ENCODE peak calls at places on chromosomes 3 and 15, in seven cellular contexts. One of them, this sample, is unnamed.

GRCh38 chr3:35639251-35640185 is at the start of gene ARPP21:
- DNase-seq in GM12891: peak
- DNase-seq in GM12878: no peak
- DNase-seq in HepG2: no peak
- DNase-seq in SK-N-SH: peak
- DNase-seq in K562: no peak
- DNase-seq in H1: no peak
- DNase-seq in this sample: peak

GRCh38 chr3:151743860-151744259 is 10.1 kb downstream of the AADACL2 start:
- DNase-seq in SK-N-SH: no peak
- DNase-seq in HepG2: no peak
- DNase-seq in H1: no peak
- DNase-seq in GM12878: no peak
- DNase-seq in K562: no peak
- DNase-seq in GM12891: no peak
- DNase-seq in this sample: no peak

GRCh38 chr3:79766474-79767193 is 1.2 kb downstream of the ROBO1 start:
- DNase-seq in K562: no peak
- DNase-seq in GM12891: no peak
- DNase-seq in HepG2: no peak
- DNase-seq in GM12878: no peak
- DNase-seq in SK-N-SH: peak
- DNase-seq in H1: no peak
- DNase-seq in this sample: no peak

GRCh38 chr15:82184355-82184754 is 78.2 kb downstream of the EFL1 start:
- DNase-seq in GM12891: no peak
- DNase-seq in H1: no peak
- DNase-seq in HepG2: no peak
- DNase-seq in GM12878: no peak
- DNase-seq in SK-N-SH: no peak
- DNase-seq in K562: no peak
- DNase-seq in this sample: no peak

GRCh38 chr3:25532763-25533162 is 104.7 kb downstream of the RARB start:
- DNase-seq in K562: peak
- DNase-seq in H1: peak
- DNase-seq in HepG2: peak
- DNase-seq in GM12878: no peak
- DNase-seq in SK-N-SH: no peak
- DNase-seq in GM12891: peak
- DNase-seq in this sample: no peak

GRCh38 chr15:87672309-87672897 is 584.1 kb downstream of the NTRK3 start:
- DNase-seq in K562: peak
- DNase-seq in HepG2: no peak
- DNase-seq in GM12878: no peak
- DNase-seq in SK-N-SH: peak
- DNase-seq in H1: peak
- DNase-seq in GM12891: no peak
- DNase-seq in this sample: no peak

GRCh38 chr3:97719156-97719821 is 45.3 kb upstream of the ARL6 start:
- DNase-seq in GM12891: peak
- DNase-seq in SK-N-SH: peak
- DNase-seq in HepG2: peak
- DNase-seq in GM12878: peak
- DNase-seq in H1: peak
- DNase-seq in K562: peak
- DNase-seq in this sample: peak

GRCh38 chr3:127722928-127723603 is 50.3 kb downstream of the ABTB1 start:
- DNase-seq in SK-N-SH: peak
- DNase-seq in HepG2: no peak
- DNase-seq in K562: no peak
- DNase-seq in GM12878: no peak
- DNase-seq in H1: no peak
- DNase-seq in GM12891: no peak
- DNase-seq in this sample: no peak

GRCh38 chr15:85611361-85611760 is 183.4 kb downstream of the KLHL25 start:
- DNase-seq in GM12891: no peak
- DNase-seq in SK-N-SH: no peak
- DNase-seq in H1: no peak
- DNase-seq in K562: no peak
- DNase-seq in HepG2: no peak
- DNase-seq in GM12878: no peak
- DNase-seq in this sample: no peak

GRCh38 chr3:37309945-37310665 is 135.7 kb upstream of the LRRFIP2 start:
- DNase-seq in GM12878: no peak
- DNase-seq in HepG2: no peak
- DNase-seq in H1: no peak
- DNase-seq in GM12891: no peak
- DNase-seq in K562: no peak
- DNase-seq in SK-N-SH: no peak
- DNase-seq in this sample: no peak

GRCh38 chr3:105527949-105528348 is 161.2 kb downstream of the ALCAM start:
- DNase-seq in H1: no peak
- DNase-seq in GM12891: no peak
- DNase-seq in K562: no peak
- DNase-seq in SK-N-SH: no peak
- DNase-seq in HepG2: no peak
- DNase-seq in GM12878: no peak
- DNase-seq in this sample: no peak

GRCh38 chr3:169029674-169030285 is 633.7 kb downstream of the MECOM start:
- DNase-seq in HepG2: no peak
- DNase-seq in K562: no peak
- DNase-seq in H1: no peak
- DNase-seq in GM12891: no peak
- DNase-seq in SK-N-SH: no peak
- DNase-seq in GM12878: no peak
- DNase-seq in this sample: no peak

GRCh38 chr3:162166543-162166942 is 669.9 kb downstream of the OTOL1 start:
- DNase-seq in SK-N-SH: no peak
- DNase-seq in GM12891: no peak
- DNase-seq in HepG2: no peak
- DNase-seq in K562: no peak
- DNase-seq in H1: no peak
- DNase-seq in GM12878: no peak
- DNase-seq in this sample: no peak

GRCh38 chr3:25047058-25047457 is 381.0 kb upstream of the RARB start:
- DNase-seq in GM12891: no peak
- DNase-seq in SK-N-SH: no peak
- DNase-seq in GM12878: no peak
- DNase-seq in K562: no peak
- DNase-seq in H1: no peak
- DNase-seq in HepG2: no peak
- DNase-seq in this sample: no peak

GRCh38 chr3:140455476-140455875 is 222.4 kb upstream of the TRIM42 start:
- DNase-seq in GM12891: no peak
- DNase-seq in SK-N-SH: no peak
- DNase-seq in HepG2: no peak
- DNase-seq in K562: no peak
- DNase-seq in H1: no peak
- DNase-seq in GM12878: no peak
- DNase-seq in this sample: no peak

GRCh38 chr3:9124725-9125124 is 124.7 kb downstream of the SRGAP3 start:
- DNase-seq in GM12891: no peak
- DNase-seq in H1: no peak
- DNase-seq in SK-N-SH: no peak
- DNase-seq in K562: no peak
- DNase-seq in GM12878: no peak
- DNase-seq in HepG2: no peak
- DNase-seq in this sample: no peak

GRCh38 chr3:182315313-182315712 is 478.0 kb upstream of the ATP11B start:
- DNase-seq in SK-N-SH: no peak
- DNase-seq in HepG2: no peak
- DNase-seq in H1: no peak
- DNase-seq in GM12891: no peak
- DNase-seq in K562: no peak
- DNase-seq in GM12878: no peak
- DNase-seq in this sample: no peak

GRCh38 chr3:52882377-52882776 is 15.0 kb downstream of the STIMATE start:
- DNase-seq in GM12891: no peak
- DNase-seq in SK-N-SH: no peak
- DNase-seq in HepG2: no peak
- DNase-seq in GM12878: no peak
- DNase-seq in H1: no peak
- DNase-seq in K562: no peak
- DNase-seq in this sample: no peak

GRCh38 chr3:31035681-31036080 is 141.2 kb upstream of the GADL1 start:
- DNase-seq in HepG2: no peak
- DNase-seq in K562: no peak
- DNase-seq in SK-N-SH: peak
- DNase-seq in H1: no peak
- DNase-seq in GM12878: no peak
- DNase-seq in GM12891: no peak
- DNase-seq in this sample: no peak

GRCh38 chr3:25472747-25473146 is 44.7 kb downstream of the RARB start:
- DNase-seq in HepG2: no peak
- DNase-seq in K562: no peak
- DNase-seq in SK-N-SH: peak
- DNase-seq in GM12891: no peak
- DNase-seq in GM12878: no peak
- DNase-seq in H1: no peak
- DNase-seq in this sample: no peak

GRCh38 chr15:57357796-57358195 is 18.5 kb upstream of the CGNL1 start:
- DNase-seq in HepG2: no peak
- DNase-seq in GM12891: no peak
- DNase-seq in SK-N-SH: no peak
- DNase-seq in H1: no peak
- DNase-seq in GM12878: no peak
- DNase-seq in K562: no peak
- DNase-seq in this sample: no peak

GRCh38 chr3:42061711-42062408 is 29.3 kb upstream of the TRAK1 start:
- DNase-seq in K562: no peak
- DNase-seq in HepG2: no peak
- DNase-seq in GM12878: no peak
- DNase-seq in SK-N-SH: no peak
- DNase-seq in GM12891: no peak
- DNase-seq in H1: no peak
- DNase-seq in this sample: no peak

GRCh38 chr3:76970006-76970680 is 69.8 kb upstream of the ROBO2 start:
- DNase-seq in GM12878: no peak
- DNase-seq in HepG2: no peak
- DNase-seq in GM12891: no peak
- DNase-seq in SK-N-SH: no peak
- DNase-seq in H1: no peak
- DNase-seq in K562: no peak
- DNase-seq in this sample: no peak

GRCh38 chr15:95401586-95401985 is 928.9 kb upstream of the NR2F2 start:
- DNase-seq in GM12878: no peak
- DNase-seq in GM12891: no peak
- DNase-seq in K562: no peak
- DNase-seq in H1: no peak
- DNase-seq in HepG2: no peak
- DNase-seq in SK-N-SH: no peak
- DNase-seq in this sample: no peak

GRCh38 chr15:93089855-93090305 is 869 bp upstream of the RGMA start:
- DNase-seq in SK-N-SH: no peak
- DNase-seq in K562: no peak
- DNase-seq in GM12878: no peak
- DNase-seq in HepG2: no peak
- DNase-seq in H1: no peak
- DNase-seq in GM12891: no peak
- DNase-seq in this sample: no peak

GRCh38 chr3:114584734-114585371 is 291.0 kb downstream of the TIGIT start:
- DNase-seq in GM12878: peak
- DNase-seq in HepG2: no peak
- DNase-seq in GM12891: no peak
- DNase-seq in K562: no peak
- DNase-seq in SK-N-SH: no peak
- DNase-seq in H1: no peak
- DNase-seq in this sample: no peak

GRCh38 chr3:52054689-52055511 is 1.5 kb downstream of the DUSP7 start:
- DNase-seq in GM12878: no peak
- DNase-seq in SK-N-SH: peak
- DNase-seq in K562: peak
- DNase-seq in HepG2: no peak
- DNase-seq in H1: no peak
- DNase-seq in GM12891: no peak
- DNase-seq in this sample: no peak

GRCh38 chr3:30145281-30145680 is 461.1 kb upstream of the TGFBR2 start:
- DNase-seq in K562: no peak
- DNase-seq in GM12891: no peak
- DNase-seq in SK-N-SH: no peak
- DNase-seq in GM12878: no peak
- DNase-seq in H1: no peak
- DNase-seq in HepG2: no peak
- DNase-seq in this sample: no peak

GRCh38 chr3:29004885-29005599 is 275.8 kb upstream of the RBMS3 start:
- DNase-seq in SK-N-SH: no peak
- DNase-seq in GM12878: peak
- DNase-seq in GM12891: no peak
- DNase-seq in HepG2: no peak
- DNase-seq in H1: no peak
- DNase-seq in K562: no peak
- DNase-seq in this sample: no peak

GRCh38 chr3:114155370-114155821 is 23.5 kb downstream of the DRD3 start:
- DNase-seq in GM12878: no peak
- DNase-seq in HepG2: peak
- DNase-seq in K562: peak
- DNase-seq in SK-N-SH: peak
- DNase-seq in H1: no peak
- DNase-seq in GM12891: no peak
- DNase-seq in this sample: no peak

GRCh38 chr3:155745795-155746550 is 1.1 kb upstream of the PLCH1 start:
- DNase-seq in GM12891: no peak
- DNase-seq in GM12878: no peak
- DNase-seq in HepG2: peak
- DNase-seq in K562: peak
- DNase-seq in SK-N-SH: peak
- DNase-seq in H1: peak
- DNase-seq in this sample: no peak
- TF ChIP-seq TAF1 in GM12891: no peak
- TF ChIP-seq TAF1 in GM12878: no peak
- TF ChIP-seq TAF1 in HepG2: peak
- TF ChIP-seq TAF1 in K562: no peak
- TF ChIP-seq TAF1 in SK-N-SH: no peak
- TF ChIP-seq TAF1 in H1: peak
- TF ChIP-seq TAF1 in this sample: no peak

GRCh38 chr15:99476413-99477222 is 89.2 kb upstream of the MEF2A start:
- DNase-seq in GM12891: peak
- DNase-seq in H1: no peak
- DNase-seq in GM12878: no peak
- DNase-seq in SK-N-SH: peak
- DNase-seq in HepG2: peak
- DNase-seq in K562: no peak
- DNase-seq in this sample: no peak
- TF ChIP-seq TAF1 in GM12891: no peak
- TF ChIP-seq TAF1 in H1: no peak
- TF ChIP-seq TAF1 in GM12878: no peak
- TF ChIP-seq TAF1 in SK-N-SH: peak
- TF ChIP-seq TAF1 in HepG2: no peak
- TF ChIP-seq TAF1 in K562: no peak
- TF ChIP-seq TAF1 in this sample: no peak

GRCh38 chr15:72227192-72227586 is 3.8 kb downstream of the PKM start:
- DNase-seq in HepG2: peak
- DNase-seq in H1: no peak
- DNase-seq in GM12878: peak
- DNase-seq in SK-N-SH: no peak
- DNase-seq in K562: no peak
- DNase-seq in GM12891: no peak
- DNase-seq in this sample: no peak
- TF ChIP-seq TAF1 in HepG2: no peak
- TF ChIP-seq TAF1 in H1: no peak
- TF ChIP-seq TAF1 in GM12878: peak
- TF ChIP-seq TAF1 in SK-N-SH: peak
- TF ChIP-seq TAF1 in K562: no peak
- TF ChIP-seq TAF1 in GM12891: no peak
- TF ChIP-seq TAF1 in this sample: no peak

GRCh38 chr15:51736646-51737537 is 563 bp downstream of the LYSMD2 start:
- DNase-seq in SK-N-SH: peak
- DNase-seq in GM12891: peak
- DNase-seq in HepG2: no peak
- DNase-seq in H1: no peak
- DNase-seq in K562: peak
- DNase-seq in GM12878: no peak
- DNase-seq in this sample: peak
- TF ChIP-seq TAF1 in SK-N-SH: no peak
- TF ChIP-seq TAF1 in GM12891: no peak
- TF ChIP-seq TAF1 in HepG2: no peak
- TF ChIP-seq TAF1 in H1: no peak
- TF ChIP-seq TAF1 in K562: no peak
- TF ChIP-seq TAF1 in GM12878: no peak
- TF ChIP-seq TAF1 in this sample: no peak

This sample was measured in GM12892.